ENCODE peak calls at places on chromosomes 3 and 15, in ten cellular contexts. N is HFFc6; K is HT1080; B is Kasumi-1; C is activated CD4-positive, alpha-beta T cell treated with anti-CD3 and anti-CD28 coated beads for 1 hour; M is activated T-cell treated with anti-CD3 and anti-CD28 coated beads for 24 hours; A is anterior cingulate cortex; F is T1000; X is IMR-90; Z is cardiac muscle cell. U is an unnamed sample.

GRCh38 chr15:65962187-65962586 is 92.9 kb downstream of the RAB11A start:
- DNase-seq in X (no peak), M (no peak), B (no peak), F (no peak), K (peak; percentile 35), C (no peak), Z (no peak), N (no peak), A (no peak), U (no peak)

GRCh38 chr3:178263236-178263916 is 272.9 kb upstream of the KCNMB2 start:
- DNase-seq in K (no peak), M (no peak), Z (peak; percentile 41), N (no peak), A (no peak), C (no peak), B (peak; percentile 81), X (no peak), F (no peak), U (no peak)

GRCh38 chr15:70328137-70329115 is 230.7 kb upstream of the TLE3 start:
- DNase-seq in M (no peak), F (no peak), N (peak; percentile 66), X (peak; percentile 48), B (no peak), C (no peak), A (no peak), Z (peak; percentile 88), K (no peak), U (no peak)

GRCh38 chr15:70956596-70956995 is 64.0 kb downstream of the LRRC49 start:
- DNase-seq in A (no peak), N (no peak), K (no peak), C (no peak), X (no peak), F (no peak), B (no peak), Z (peak; percentile 5), M (no peak), U (no peak)

GRCh38 chr3:192237992-192238608 is 489.2 kb downstream of the FGF12 start:
- DNase-seq in B (no peak), N (no peak), Z (no peak), A (no peak), K (no peak), C (no peak), M (no peak), F (no peak), X (no peak), U (peak; percentile 2)

GRCh38 chr3:194328080-194328571 is 23.0 kb downstream of the CPN2 start:
- DNase-seq in M (no peak), N (peak; percentile 65), B (no peak), K (peak; percentile 42), C (no peak), X (peak; percentile 72), F (no peak), Z (peak; percentile 54), A (no peak), U (peak; percentile 56)

GRCh38 chr3:120040813-120041377 is 53.4 kb downstream of the GSK3B start:
- DNase-seq in N (no peak), K (no peak), F (no peak), A (no peak), Z (no peak), B (no peak), X (no peak), M (no peak), C (no peak), U (no peak)

GRCh38 chr3:48275292-48276027 is 34.6 kb downstream of the ZNF589 start:
- DNase-seq in Z (no peak), F (no peak), A (no peak), K (no peak), X (no peak), C (no peak), B (no peak), N (no peak), M (no peak), U (no peak)

GRCh38 chr15:45254405-45255293 is 2.6 kb downstream of the SLC28A2 start:
- DNase-seq in Z (no peak), M (no peak), K (peak; percentile 21), C (no peak), N (peak; percentile 61), A (no peak), X (peak; percentile 71), B (no peak), F (no peak), U (no peak)

GRCh38 chr15:68797589-68798377 is 22.9 kb downstream of the ANP32A start:
- DNase-seq in B (no peak), C (no peak), X (no peak), Z (no peak), M (no peak), A (no peak), F (no peak), K (no peak), N (no peak), U (peak; percentile 45)

GRCh38 chr15:88987590-88987950 is 74.4 kb upstream of the MFGE8 start:
- DNase-seq in B (no peak), Z (no peak), N (no peak), M (no peak), A (no peak), X (no peak), F (no peak), C (no peak), K (no peak), U (no peak)

GRCh38 chr3:74009961-74010859 is 385.5 kb upstream of the PDZRN3 start:
- DNase-seq in M (no peak), A (no peak), X (no peak), Z (no peak), F (no peak), N (no peak), K (peak; percentile 13), B (no peak), C (no peak), U (no peak)

GRCh38 chr3:47976135-47976758 is 40.0 kb downstream of the MAP4 start:
- DNase-seq in M (no peak), K (no peak), Z (no peak), C (no peak), N (no peak), A (no peak), B (no peak), X (no peak), F (no peak), U (no peak)

GRCh38 chr15:50676799-50677483 is 9.7 kb downstream of the TRPM7 start:
- DNase-seq in Z (peak; percentile 13), A (no peak), K (peak; percentile 6), N (peak; percentile 41), M (no peak), F (no peak), B (no peak), X (peak; percentile 64), C (no peak), U (no peak)

GRCh38 chr15:85762756-85763127 is 32.0 kb downstream of the KLHL25 start:
- DNase-seq in M (no peak), B (no peak), A (no peak), C (no peak), Z (no peak), F (no peak), K (no peak), N (no peak), X (no peak), U (no peak)

GRCh38 chr3:99647081-99647480 is 8.7 kb downstream of the COL8A1 start:
- DNase-seq in B (no peak), Z (peak; percentile 62), X (peak; percentile 56), C (no peak), M (no peak), F (no peak), N (no peak), K (no peak), A (no peak), U (no peak)

GRCh38 chr15:57031605-57032004 is 113.2 kb downstream of the TCF12 start:
- DNase-seq in F (no peak), A (peak; percentile 26), Z (peak; percentile 63), N (no peak), K (peak; percentile 35), M (no peak), X (peak; percentile 76), C (no peak), B (no peak), U (peak; percentile 20)

GRCh38 chr15:70091649-70092461 is 5.9 kb downstream of the TLE3 start:
- DNase-seq in N (no peak), K (no peak), X (no peak), C (no peak), Z (peak; percentile 28), A (no peak), F (no peak), M (no peak), B (no peak), U (peak; percentile 81)

GRCh38 chr15:22253676-22254408 is 173.5 kb downstream of the OR4M2 start:
- DNase-seq in K (no peak), B (no peak), C (no peak), X (no peak), A (no peak), N (no peak), F (no peak), Z (no peak), M (no peak), U (no peak)

GRCh38 chr3:134590766-134591165 is 60.1 kb downstream of the KY start:
- DNase-seq in K (no peak), M (no peak), N (no peak), X (no peak), C (no peak), Z (no peak), A (no peak), B (no peak), F (no peak), U (no peak)

GRCh38 chr3:58640700-58641372 is 25.7 kb downstream of the FAM3D start:
- DNase-seq in X (peak; percentile 74), F (peak; percentile 63), A (peak; percentile 17), K (peak; percentile 66), B (peak; percentile 63), Z (peak; percentile 84), C (peak; percentile 20), N (peak; percentile 52), M (peak; percentile 52), U (peak; percentile 90)

GRCh38 chr3:124771083-124771445 is 40.8 kb downstream of the UMPS start:
- DNase-seq in B (no peak), A (no peak), M (no peak), K (no peak), X (no peak), C (no peak), F (no peak), Z (no peak), N (no peak), U (no peak)

GRCh38 chr15:28991236-28992171 is 105.7 kb downstream of the APBA2 start:
- DNase-seq in B (no peak), C (no peak), Z (no peak), A (no peak), X (no peak), K (no peak), F (no peak), N (no peak), M (no peak), U (no peak)

GRCh38 chr3:50138266-50139230 is 16.6 kb upstream of the SEMA3F start:
- DNase-seq in X (no peak), M (no peak), C (no peak), B (peak; percentile 62), N (no peak), F (no peak), K (peak; percentile 53), Z (peak; percentile 66), A (no peak), U (peak; percentile 51)

GRCh38 chr15:48954538-48954937 is 9.2 kb downstream of the SHC4 start:
- DNase-seq in K (no peak), C (no peak), N (peak; percentile 30), X (peak; percentile 20), A (no peak), Z (peak; percentile 52), F (no peak), B (no peak), M (no peak), U (no peak)

GRCh38 chr3:73236867-73237266 is 175.4 kb downstream of the EBLN2 start:
- DNase-seq in N (no peak), X (no peak), C (no peak), F (no peak), M (no peak), K (no peak), B (no peak), A (no peak), Z (no peak), U (no peak)

GRCh38 chr3:127652246-127652995 is 20.3 kb upstream of the ABTB1 start:
- DNase-seq in A (no peak), B (peak; percentile 37), Z (peak; percentile 66), C (no peak), F (peak; percentile 11), M (no peak), X (peak; percentile 50), N (no peak), K (peak; percentile 75), U (peak; percentile 79)

GRCh38 chr15:62964251-62964650 is 78.3 kb upstream of the TPM1 start:
- DNase-seq in B (no peak), X (peak; percentile 12), N (no peak), M (no peak), Z (no peak), C (no peak), K (no peak), F (no peak), A (no peak), U (no peak)

U was measured in SK-N-SH.